ENCODE peak calls at places on chromosomes 16 and 17, in nine cellular contexts. C, P, B, R, Z, H, V, L and W are unnamed samples.

GRCh38 chr16:24180451-24180850 is 75.7 kb upstream of the CACNG3 start:
- DNase-seq in C (no peak), P (no peak), B (no peak), R (no peak), Z (no peak), H (no peak), V (no peak), L (no peak), W (no peak)

GRCh38 chr17:80248894-80249710 is 11.6 kb upstream of the RNF213 start:
- DNase-seq in C (peak), P (no peak), B (no peak), R (no peak), Z (no peak), H (no peak), V (no peak), L (no peak), W (no peak)

GRCh38 chr16:86994215-86994614 is 323.0 kb downstream of the C16orf95 start:
- DNase-seq in C (no peak), P (no peak), B (no peak), R (no peak), Z (no peak), H (no peak), V (no peak), L (no peak), W (no peak)

GRCh38 chr17:14307560-14308024 is 6.7 kb downstream of the HS3ST3B1 start:
- DNase-seq in C (no peak), P (no peak), B (peak), R (no peak), Z (no peak), H (no peak), V (no peak), L (no peak), W (no peak)

GRCh38 chr17:9772658-9773057 is 18.7 kb downstream of the DHRS7C start:
- DNase-seq in C (no peak), P (no peak), B (no peak), R (no peak), Z (no peak), H (no peak), V (no peak), L (no peak), W (no peak)

GRCh38 chr17:382644-383533 is 30.3 kb upstream of the RPH3AL start:
- DNase-seq in C (no peak), P (no peak), B (peak), R (peak), Z (no peak), H (no peak), V (peak), L (no peak), W (peak)

GRCh38 chr17:81667754-81668153 is 1.2 kb downstream of the CCDC137 start:
- DNase-seq in C (no peak), P (no peak), B (no peak), R (no peak), Z (no peak), H (no peak), V (no peak), L (no peak), W (no peak)

GRCh38 chr17:34580685-34581445 is 1.5 kb downstream of the TMEM132E start:
- DNase-seq in C (no peak), P (no peak), B (no peak), R (no peak), Z (no peak), H (no peak), V (peak), L (no peak), W (no peak)

GRCh38 chr16:75566040-75566888 is at the start of gene GABARAPL2:
- DNase-seq in C (peak), P (peak), B (peak), R (peak), Z (peak), H (peak), V (peak), L (peak), W (peak)

GRCh38 chr16:74625500-74626350 is 18.8 kb upstream of the GLG1 start:
- DNase-seq in C (no peak), P (no peak), B (no peak), R (peak), Z (no peak), H (no peak), V (no peak), L (no peak), W (no peak)

GRCh38 chr17:10738516-10739258 is 8.9 kb upstream of the TMEM220 start:
- DNase-seq in C (peak), P (no peak), B (no peak), R (no peak), Z (no peak), H (no peak), V (no peak), L (no peak), W (no peak)

GRCh38 chr17:79044462-79044861 is 20.5 kb downstream of the C1QTNF1 start:
- DNase-seq in C (no peak), P (no peak), B (no peak), R (no peak), Z (no peak), H (no peak), V (no peak), L (no peak), W (no peak)

GRCh38 chr17:72953621-72954020 is 138.9 kb downstream of the SLC39A11 start:
- DNase-seq in C (no peak), P (no peak), B (no peak), R (peak), Z (no peak), H (no peak), V (no peak), L (no peak), W (peak)

GRCh38 chr17:49817993-49818392 is 29.5 kb downstream of the KAT7 start:
- DNase-seq in C (no peak), P (no peak), B (no peak), R (no peak), Z (no peak), H (peak), V (no peak), L (peak), W (no peak)

GRCh38 chr17:79843475-79843916 is 4.3 kb upstream of the CBX4 start:
- DNase-seq in C (no peak), P (no peak), B (no peak), R (no peak), Z (no peak), H (no peak), V (peak), L (no peak), W (no peak)

GRCh38 chr16:56268799-56269198 is 77.5 kb downstream of the GNAO1 start:
- DNase-seq in C (no peak), P (no peak), B (no peak), R (no peak), Z (no peak), H (no peak), V (no peak), L (no peak), W (no peak)

GRCh38 chr17:8005357-8005756 is 2.9 kb downstream of the GUCY2D start:
- DNase-seq in C (no peak), P (no peak), B (no peak), R (no peak), Z (no peak), H (no peak), V (no peak), L (no peak), W (no peak)

GRCh38 chr17:14058051-14058450 is 11.3 kb upstream of the COX10 start:
- DNase-seq in C (no peak), P (no peak), B (peak), R (no peak), Z (no peak), H (no peak), V (no peak), L (no peak), W (no peak)

GRCh38 chr17:50471009-50471905 is 2.6 kb upstream of the CHAD start:
- DNase-seq in C (peak), P (no peak), B (no peak), R (no peak), Z (no peak), H (no peak), V (no peak), L (no peak), W (no peak)

GRCh38 chr16:55480228-55480655 is 1.2 kb downstream of the MMP2 start:
- DNase-seq in C (peak), P (no peak), B (peak), R (no peak), Z (no peak), H (no peak), V (no peak), L (no peak), W (no peak)

GRCh38 chr17:73325527-73325842 is 13.7 kb upstream of the CDC42EP4 start:
- DNase-seq in C (no peak), P (no peak), B (peak), R (no peak), Z (no peak), H (no peak), V (no peak), L (no peak), W (peak)